ENCODE peak calls at places on chromosomes 7 and 10, in five cellular contexts. U is heart left ventricle, C is upper lobe of right lung, D is endothelial cell of umbilical vein, S is OCI-LY7. I is an unnamed sample. For H3K4me1, the result is how much of the 10 kb centered on the place peaks cover.

GRCh38 chr7:150412518-150413247 is 33.6 kb downstream of the ZNF775 start:
- DNase-seq in S (no peak), D (no peak), C (no peak), U (no peak), I (no peak)

GRCh38 chr7:17617857-17618651 is 319.6 kb downstream of the AHR start:
- DNase-seq in C (no peak), D (no peak), U (no peak), S (no peak), I (no peak)

GRCh38 chr10:70274643-70275042 is 9.2 kb downstream of the NPFFR1 start:
- DNase-seq in C (no peak), S (no peak), D (no peak), U (peak), I (no peak)

GRCh38 chr7:144632724-144633123 is 203.1 kb downstream of the TPK1 start:
- DNase-seq in D (peak), S (no peak), U (no peak), C (no peak), I (no peak)

GRCh38 chr7:100827330-100828226 is at the start of gene EPHB4:
- DNase-seq in U (peak), C (peak), D (peak), S (no peak), I (peak)

GRCh38 chr7:116630932-116631449 is 41.0 kb upstream of the MET start:
- DNase-seq in D (no peak), C (peak), U (peak), S (no peak), I (peak)

GRCh38 chr10:74947781-74948401 is 121.5 kb downstream of the KAT6B start:
- DNase-seq in D (no peak), S (no peak), U (no peak), C (no peak), I (no peak)

GRCh38 chr10:106175760-106176377 is 988.6 kb downstream of the SORCS1 start:
- DNase-seq in D (no peak), U (no peak), C (no peak), S (peak), I (no peak)

GRCh38 chr7:44239361-44239760 is 38.6 kb downstream of the YKT6 start:
- DNase-seq in U (no peak), D (no peak), S (no peak), C (no peak), I (no peak)

GRCh38 chr10:126476256-126476655 is 88.0 kb upstream of the ADAM12 start:
- DNase-seq in D (no peak), C (no peak), U (peak), S (no peak), I (no peak)

GRCh38 chr7:32039000-32039756 is 31.0 kb downstream of the PDE1C start:
- DNase-seq in C (no peak), S (no peak), D (no peak), U (no peak), I (no peak)

GRCh38 chr7:52648903-52649302 is 386.5 kb upstream of the POM121L12 start:
- DNase-seq in D (no peak), S (no peak), U (no peak), C (no peak), I (no peak)

GRCh38 chr7:42744746-42745145 is 167.1 kb downstream of the C7orf25 start:
- DNase-seq in U (no peak), S (no peak), C (no peak), D (no peak), I (no peak)

GRCh38 chr7:96235281-96235680 is 86.6 kb downstream of the SLC25A13 start:
- DNase-seq in C (no peak), U (no peak), S (no peak), D (no peak), I (no peak)

GRCh38 chr10:117942261-117942660 is 104.5 kb downstream of the RAB11FIP2 start:
- DNase-seq in D (no peak), C (no peak), S (no peak), U (no peak), I (no peak)

GRCh38 chr10:93816123-93816747 is 58.5 kb downstream of the LGI1 start:
- DNase-seq in S (peak), U (peak), C (peak), D (peak), I (peak)

GRCh38 chr7:17070117-17070750 is 188.5 kb upstream of the AGR3 start:
- DNase-seq in S (no peak), C (no peak), U (no peak), D (no peak), I (no peak)

GRCh38 chr10:61091531-61091930 is 147.5 kb upstream of the RHOBTB1 start:
- DNase-seq in U (no peak), C (no peak), D (no peak), S (no peak), I (no peak)

GRCh38 chr10:46094931-46095755 is 49.1 kb upstream of the MSMB start:
- DNase-seq in D (no peak), C (no peak), S (peak), U (no peak), I (peak)

GRCh38 chr7:539731-540411 is 20.2 kb upstream of the PDGFA start:
- DNase-seq in D (no peak), U (no peak), S (no peak), C (peak), I (peak)

GRCh38 chr7:100476108-100476780 is 2.8 kb downstream of the TSC22D4 start:
- DNase-seq in S (peak), C (no peak), U (peak), D (no peak), I (no peak)

GRCh38 chr10:12019343-12019971 is 23.2 kb downstream of the UPF2 start:
- DNase-seq in U (no peak), D (no peak), S (no peak), C (no peak), I (no peak)

GRCh38 chr7:134886353-134887057 is 99.8 kb upstream of the AGBL3 start:
- DNase-seq in D (peak), S (no peak), C (no peak), U (peak), I (no peak)

GRCh38 chr10:118045842-118046490 is 775 bp downstream of the RAB11FIP2 start:
- DNase-seq in D (peak), S (peak), U (peak), C (no peak), I (no peak)

GRCh38 chr7:725223-726005 is 1.1 kb upstream of the DNAAF5 start:
- DNase-seq in D (no peak), C (no peak), S (no peak), U (no peak), I (no peak)

GRCh38 chr10:132627736-132628512 is 90.3 kb downstream of the INPP5A start:
- DNase-seq in C (peak), S (no peak), D (peak), U (peak), I (no peak)

GRCh38 chr7:28558236-28558635 is 145.9 kb downstream of the CREB5 start:
- DNase-seq in C (no peak), D (no peak), S (peak), U (no peak), I (no peak)

GRCh38 chr7:149780056-149780455 is 6.7 kb upstream of the ZNF467 start:
- DNase-seq in U (no peak), C (no peak), D (no peak), S (no peak), I (no peak)

GRCh38 chr10:34254596-34254995 is 560.5 kb downstream of the PARD3 start:
- DNase-seq in C (no peak), S (no peak), D (peak), U (no peak), I (peak)

GRCh38 chr10:43170491-43170890 is 32.2 kb downstream of the CSGALNACT2 start:
- DNase-seq in C (no peak), D (no peak), U (no peak), S (no peak), I (no peak)

GRCh38 chr10:102616071-102616770 is 28.1 kb upstream of the TRIM8 start:
- DNase-seq in C (no peak), U (peak), S (no peak), D (no peak), I (no peak)
- H3K4me1 ChIP-seq in C (half or more), U (under half), S (under half), D (half or more), I (under half)

DNA sequence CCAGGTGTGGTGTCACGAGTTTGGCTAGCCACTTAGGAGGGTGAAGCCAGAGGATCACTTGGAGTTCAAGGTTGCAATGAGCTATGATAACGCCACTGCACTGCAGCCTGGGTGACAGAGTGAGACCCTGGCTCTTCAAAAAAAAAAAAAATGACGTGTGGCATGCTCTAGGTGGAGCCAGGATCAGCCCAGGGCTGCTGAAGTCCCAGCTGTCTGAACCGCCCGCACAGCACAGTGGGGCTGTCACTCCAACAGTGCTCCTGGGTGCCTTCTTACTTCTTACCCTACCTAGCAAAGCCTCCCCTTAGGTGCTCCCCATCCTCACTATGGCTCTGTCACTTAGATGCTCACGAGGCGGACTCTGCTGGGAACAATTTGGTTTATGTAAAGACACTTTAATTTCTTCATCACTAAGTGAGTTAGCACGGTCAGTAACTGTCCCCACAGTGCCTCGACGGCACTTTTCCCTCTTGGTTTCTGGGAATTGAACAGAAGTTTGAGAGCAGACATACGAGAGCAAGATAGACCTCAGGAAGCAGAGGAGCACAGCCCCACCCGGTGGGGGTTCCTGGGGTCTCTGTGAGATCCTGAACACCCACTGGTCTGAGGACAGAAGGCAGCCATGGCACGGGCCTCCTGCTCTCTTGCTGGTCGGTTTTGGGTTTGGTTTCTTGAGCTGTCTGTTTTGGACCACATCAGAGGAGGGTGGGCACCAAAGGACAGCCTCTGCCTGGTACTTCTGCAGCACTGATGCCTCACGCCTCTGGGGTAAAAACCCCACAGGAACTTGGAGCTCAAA is 66.2 kb upstream of the BTBD16 start:
- DNase-seq in S (no peak), D (no peak), C (no peak), U (no peak), I (no peak)
- H3K4me1 ChIP-seq in S (under half), D (under half), C (under half), U (under half), I (under half)

GRCh38 chr10:33240265-33240664 is 94.2 kb downstream of the NRP1 start:
- DNase-seq in C (no peak), U (no peak), D (no peak), S (no peak), I (no peak)

GRCh38 chr10:33236916-33237315 is 97.6 kb downstream of the NRP1 start:
- DNase-seq in U (no peak), C (no peak), D (no peak), S (no peak), I (no peak)

GRCh38 chr10:33239257-33239656 is 95.2 kb downstream of the NRP1 start:
- DNase-seq in C (no peak), D (no peak), S (no peak), U (no peak), I (no peak)

GRCh38 chr10:33237736-33238624 is 96.5 kb downstream of the NRP1 start:
- DNase-seq in U (no peak), D (no peak), S (no peak), C (no peak), I (no peak)

GRCh38 chr10:33238643-33239042 is 95.8 kb downstream of the NRP1 start:
- DNase-seq in S (no peak), D (no peak), U (no peak), C (no peak), I (no peak)
- H3K4me1 ChIP-seq in S (under half), D (under half), U (under half), C (under half), I (under half)

DNA sequence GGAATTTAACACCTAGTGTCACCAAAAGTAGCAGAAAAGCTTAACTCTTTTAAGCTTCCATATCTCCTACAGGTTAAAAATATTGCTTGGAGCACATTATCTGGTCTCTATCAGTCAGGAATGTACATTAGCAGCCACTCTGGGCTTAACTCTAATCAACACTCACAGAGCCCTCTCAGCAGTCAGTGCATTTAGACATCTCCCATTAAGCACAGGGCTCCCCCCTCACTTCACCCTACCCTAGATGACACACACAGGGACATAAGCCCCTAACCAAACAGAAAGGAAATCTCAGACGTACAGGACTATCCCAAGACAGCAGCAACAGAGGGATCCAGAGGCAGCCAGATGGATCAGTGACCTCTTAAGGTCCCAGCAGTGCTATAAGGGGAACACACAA is 26.4 kb downstream of the FBXW4 start:
- DNase-seq in C (no peak), D (no peak), S (no peak), U (no peak), I (no peak)
- H3K4me1 ChIP-seq in C (under half), D (under half), S (under half), U (under half), I (under half)

GRCh38 chr7:2603388-2603965 is 28.3 kb upstream of the TTYH3 start:
- DNase-seq in C (no peak), S (no peak), U (no peak), D (no peak), I (no peak)
- H3K4me1 ChIP-seq in C (under half), S (under half), U (under half), D (under half), I (under half)

GRCh38 chr7:5693529-5693928 is 87.9 kb downstream of the RNF216 start:
- DNase-seq in U (peak), D (peak), S (peak), C (no peak), I (no peak)
- H3K4me1 ChIP-seq in U (half or more), D (under half), S (under half), C (half or more), I (half or more)

GRCh38 chr10:31704195-31704594 is 224.4 kb downstream of the ARHGAP12 start:
- DNase-seq in U (no peak), D (no peak), S (no peak), C (no peak), I (no peak)

GRCh38 chr10:31702954-31703353 is 225.7 kb downstream of the ARHGAP12 start:
- DNase-seq in D (no peak), U (no peak), C (no peak), S (no peak), I (no peak)

GRCh38 chr10:31700222-31700621 is 228.4 kb downstream of the ARHGAP12 start:
- DNase-seq in C (no peak), U (peak), D (peak), S (no peak), I (no peak)

GRCh38 chr10:31702005-31702404 is 226.6 kb downstream of the ARHGAP12 start:
- DNase-seq in U (no peak), S (no peak), D (no peak), C (no peak), I (no peak)

GRCh38 chr10:31701546-31701945 is 227.1 kb downstream of the ARHGAP12 start:
- DNase-seq in U (no peak), S (no peak), D (peak), C (no peak), I (no peak)
- H3K4me1 ChIP-seq in U (under half), S (under half), D (half or more), C (half or more), I (under half)

DNA sequence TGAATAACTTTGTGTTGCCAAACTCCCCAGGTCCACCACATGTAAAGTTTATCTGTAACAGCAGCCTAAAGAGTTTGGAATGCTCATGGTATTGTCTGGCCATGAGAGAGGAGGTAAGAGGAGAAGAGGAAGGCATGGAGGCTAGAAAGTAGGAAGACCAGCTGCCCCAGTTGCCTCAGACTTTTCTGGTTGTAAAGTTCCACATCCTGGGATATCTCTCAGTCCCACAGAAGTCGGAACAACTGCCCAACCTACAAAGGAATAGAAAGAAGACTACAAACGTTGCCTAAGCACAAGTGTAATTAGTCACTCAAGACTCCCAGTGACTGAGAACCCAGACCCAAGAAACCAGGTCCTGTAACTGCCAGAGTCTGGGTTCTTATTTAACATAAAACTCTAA is 47.3 kb downstream of the CREB3L2 start:
- DNase-seq in S (no peak), U (no peak), D (peak), C (no peak), I (no peak)
- H3K4me1 ChIP-seq in S (under half), U (under half), D (under half), C (under half), I (under half)

GRCh38 chr10:35342381-35342780 is 6.1 kb downstream of the CCNY start:
- DNase-seq in S (no peak), D (no peak), U (no peak), C (no peak), I (no peak)
- H3K4me1 ChIP-seq in S (under half), D (under half), U (under half), C (under half), I (under half)

GRCh38 chr10:114323023-114323422 is 81.3 kb downstream of the AFAP1L2 start:
- DNase-seq in S (no peak), D (no peak), C (no peak), U (no peak), I (no peak)
- H3K4me1 ChIP-seq in S (under half), D (under half), C (under half), U (under half), I (under half)